ENCODE peak calls at places on chromosomes 11 and 22, in nine cellular contexts. One of them, this sample, is unnamed.

GRCh38 chr22:33917744-33918406 is 2.4 kb downstream of the LARGE1 start:
- DNase-seq in CD4-positive, alpha-beta T cell: no peak
- DNase-seq in MCF 10A: no peak
- DNase-seq in testis: no peak
- DNase-seq in thoracic aorta: no peak
- DNase-seq in upper lobe of right lung: no peak
- DNase-seq in pancreas: no peak
- DNase-seq in endodermal cell: peak; percentile 62
- DNase-seq in progenitor cell of endocrine pancreas: no peak
- DNase-seq in this sample: no peak

GRCh38 chr11:121328967-121329653 is 36.5 kb downstream of the SC5D start:
- DNase-seq in upper lobe of right lung: no peak
- DNase-seq in MCF 10A: no peak
- DNase-seq in CD4-positive, alpha-beta T cell: no peak
- DNase-seq in endodermal cell: no peak
- DNase-seq in progenitor cell of endocrine pancreas: no peak
- DNase-seq in testis: no peak
- DNase-seq in thoracic aorta: no peak
- DNase-seq in pancreas: no peak
- DNase-seq in this sample: no peak

GRCh38 chr11:111372538-111372937 is 6.5 kb downstream of the POU2AF1 start:
- DNase-seq in MCF 10A: no peak
- DNase-seq in progenitor cell of endocrine pancreas: no peak
- DNase-seq in CD4-positive, alpha-beta T cell: no peak
- DNase-seq in endodermal cell: no peak
- DNase-seq in testis: no peak
- DNase-seq in upper lobe of right lung: no peak
- DNase-seq in thoracic aorta: no peak
- DNase-seq in pancreas: no peak
- DNase-seq in this sample: no peak

GRCh38 chr11:63893355-63893754 is 23.6 kb downstream of the RCOR2 start:
- DNase-seq in MCF 10A: no peak
- DNase-seq in pancreas: no peak
- DNase-seq in thoracic aorta: no peak
- DNase-seq in testis: no peak
- DNase-seq in endodermal cell: no peak
- DNase-seq in progenitor cell of endocrine pancreas: no peak
- DNase-seq in CD4-positive, alpha-beta T cell: no peak
- DNase-seq in upper lobe of right lung: no peak
- DNase-seq in this sample: no peak

GRCh38 chr11:115645631-115646271 is 141.5 kb upstream of the CADM1 start:
- DNase-seq in CD4-positive, alpha-beta T cell: no peak
- DNase-seq in upper lobe of right lung: no peak
- DNase-seq in endodermal cell: peak; percentile 96
- DNase-seq in progenitor cell of endocrine pancreas: peak; percentile 30
- DNase-seq in pancreas: no peak
- DNase-seq in MCF 10A: no peak
- DNase-seq in thoracic aorta: no peak
- DNase-seq in testis: peak; percentile 91
- DNase-seq in this sample: no peak

GRCh38 chr11:126190792-126191191 is 20.7 kb downstream of the RPUSD4 start:
- DNase-seq in upper lobe of right lung: no peak
- DNase-seq in endodermal cell: no peak
- DNase-seq in MCF 10A: no peak
- DNase-seq in pancreas: no peak
- DNase-seq in thoracic aorta: no peak
- DNase-seq in progenitor cell of endocrine pancreas: no peak
- DNase-seq in CD4-positive, alpha-beta T cell: no peak
- DNase-seq in testis: no peak
- DNase-seq in this sample: no peak

GRCh38 chr11:120792306-120792705 is 231.6 kb upstream of the TBCEL start:
- DNase-seq in upper lobe of right lung: no peak
- DNase-seq in testis: no peak
- DNase-seq in MCF 10A: no peak
- DNase-seq in pancreas: no peak
- DNase-seq in CD4-positive, alpha-beta T cell: no peak
- DNase-seq in thoracic aorta: no peak
- DNase-seq in endodermal cell: peak; percentile 9
- DNase-seq in progenitor cell of endocrine pancreas: no peak
- DNase-seq in this sample: no peak

GRCh38 chr11:133986545-133986944 is 29.8 kb upstream of the IGSF9B start:
- DNase-seq in endodermal cell: no peak
- DNase-seq in progenitor cell of endocrine pancreas: no peak
- DNase-seq in CD4-positive, alpha-beta T cell: no peak
- DNase-seq in MCF 10A: no peak
- DNase-seq in testis: no peak
- DNase-seq in pancreas: no peak
- DNase-seq in thoracic aorta: no peak
- DNase-seq in upper lobe of right lung: no peak
- DNase-seq in this sample: no peak

GRCh38 chr22:21861856-21862255 is 5.6 kb downstream of the MAPK1 start:
- DNase-seq in thoracic aorta: no peak
- DNase-seq in MCF 10A: peak; percentile 4
- DNase-seq in testis: no peak
- DNase-seq in upper lobe of right lung: no peak
- DNase-seq in progenitor cell of endocrine pancreas: no peak
- DNase-seq in CD4-positive, alpha-beta T cell: no peak
- DNase-seq in pancreas: no peak
- DNase-seq in endodermal cell: no peak
- DNase-seq in this sample: no peak

GRCh38 chr22:21858025-21858764 is 9.2 kb downstream of the MAPK1 start:
- DNase-seq in endodermal cell: no peak
- DNase-seq in progenitor cell of endocrine pancreas: no peak
- DNase-seq in thoracic aorta: no peak
- DNase-seq in CD4-positive, alpha-beta T cell: no peak
- DNase-seq in upper lobe of right lung: no peak
- DNase-seq in MCF 10A: no peak
- DNase-seq in testis: no peak
- DNase-seq in pancreas: no peak
- DNase-seq in this sample: no peak

GRCh38 chr22:21862386-21863242 is 4.8 kb downstream of the MAPK1 start:
- DNase-seq in MCF 10A: no peak
- DNase-seq in progenitor cell of endocrine pancreas: no peak
- DNase-seq in CD4-positive, alpha-beta T cell: no peak
- DNase-seq in thoracic aorta: no peak
- DNase-seq in testis: no peak
- DNase-seq in upper lobe of right lung: no peak
- DNase-seq in pancreas: no peak
- DNase-seq in endodermal cell: no peak
- DNase-seq in this sample: no peak

GRCh38 chr22:21861290-21861848 is 6.1 kb downstream of the MAPK1 start:
- DNase-seq in thoracic aorta: no peak
- DNase-seq in CD4-positive, alpha-beta T cell: no peak
- DNase-seq in testis: no peak
- DNase-seq in endodermal cell: no peak
- DNase-seq in MCF 10A: peak; percentile 15
- DNase-seq in progenitor cell of endocrine pancreas: no peak
- DNase-seq in upper lobe of right lung: no peak
- DNase-seq in pancreas: no peak
- DNase-seq in this sample: no peak

GRCh38 chr22:21860640-21861039 is 6.8 kb downstream of the MAPK1 start:
- DNase-seq in upper lobe of right lung: no peak
- DNase-seq in MCF 10A: no peak
- DNase-seq in testis: no peak
- DNase-seq in thoracic aorta: no peak
- DNase-seq in progenitor cell of endocrine pancreas: no peak
- DNase-seq in endodermal cell: no peak
- DNase-seq in CD4-positive, alpha-beta T cell: no peak
- DNase-seq in pancreas: no peak
- DNase-seq in this sample: no peak
- TF ChIP-seq CTCF in upper lobe of right lung: no peak
- TF ChIP-seq CTCF in MCF 10A: no peak
- TF ChIP-seq CTCF in testis: no peak
- TF ChIP-seq CTCF in thoracic aorta: no peak
- TF ChIP-seq CTCF in progenitor cell of endocrine pancreas: no peak
- TF ChIP-seq CTCF in endodermal cell: no peak
- TF ChIP-seq CTCF in CD4-positive, alpha-beta T cell: no peak
- TF ChIP-seq CTCF in pancreas: no peak
- TF ChIP-seq CTCF in this sample: no peak

DNA sequence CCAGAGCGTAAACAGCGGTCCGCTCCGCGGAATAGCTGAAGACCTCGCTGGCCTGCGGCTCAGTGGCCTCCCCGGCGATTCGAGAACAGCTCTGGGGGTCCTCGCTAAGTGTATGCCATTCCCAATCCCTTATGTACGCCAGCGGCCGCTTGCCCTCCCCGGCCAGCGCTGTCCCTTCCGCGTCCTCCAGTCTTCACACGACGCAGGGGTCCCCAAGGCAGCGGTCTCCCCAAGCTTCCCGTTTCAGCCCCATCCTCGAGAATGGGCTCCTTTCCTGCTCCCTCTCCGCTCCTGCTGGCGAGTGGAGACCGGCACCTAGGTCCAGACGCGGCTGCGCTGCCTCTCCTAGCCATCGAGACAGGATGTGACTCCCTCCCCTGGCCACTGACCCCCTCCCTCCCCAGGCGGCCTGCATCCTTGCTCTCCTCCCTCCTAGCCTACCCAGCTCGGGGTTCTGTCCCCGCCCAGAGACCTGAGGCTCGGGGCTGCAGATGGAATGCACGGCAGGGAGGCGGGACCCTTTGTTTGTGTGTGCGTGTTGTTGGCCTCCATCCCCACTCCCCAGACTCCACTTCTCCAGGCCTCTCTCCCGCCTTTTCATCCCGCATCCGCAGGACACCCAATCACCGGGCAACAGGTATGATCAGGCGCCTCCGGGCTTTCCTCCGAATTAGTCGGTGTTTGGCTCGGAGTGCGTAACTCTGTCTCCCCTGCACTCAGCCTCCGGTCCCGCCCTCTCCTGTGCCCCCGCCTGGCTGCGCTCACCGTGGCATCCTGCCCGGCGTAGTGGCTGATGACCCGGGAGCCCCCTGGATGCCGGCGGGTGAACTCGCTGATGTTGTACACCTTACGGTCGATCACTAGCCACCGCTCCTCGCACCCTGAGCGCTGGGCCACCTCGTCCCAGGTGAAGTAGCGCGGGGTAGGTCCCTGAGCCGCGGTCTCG is 740 bp downstream of the FADS1 start:
- DNase-seq in thoracic aorta: peak; percentile 45
- DNase-seq in pancreas: peak; percentile 59
- DNase-seq in testis: peak; percentile 62
- DNase-seq in upper lobe of right lung: peak; percentile 84
- DNase-seq in MCF 10A: peak; percentile 85
- DNase-seq in progenitor cell of endocrine pancreas: peak; percentile 62
- DNase-seq in CD4-positive, alpha-beta T cell: no peak
- DNase-seq in endodermal cell: peak; percentile 91
- DNase-seq in this sample: peak; percentile 45
- TF ChIP-seq CTCF in thoracic aorta: no peak
- TF ChIP-seq CTCF in pancreas: no peak
- TF ChIP-seq CTCF in testis: no peak
- TF ChIP-seq CTCF in upper lobe of right lung: no peak
- TF ChIP-seq CTCF in MCF 10A: no peak
- TF ChIP-seq CTCF in progenitor cell of endocrine pancreas: no peak
- TF ChIP-seq CTCF in CD4-positive, alpha-beta T cell: no peak
- TF ChIP-seq CTCF in endodermal cell: no peak
- TF ChIP-seq CTCF in this sample: no peak

DNA sequence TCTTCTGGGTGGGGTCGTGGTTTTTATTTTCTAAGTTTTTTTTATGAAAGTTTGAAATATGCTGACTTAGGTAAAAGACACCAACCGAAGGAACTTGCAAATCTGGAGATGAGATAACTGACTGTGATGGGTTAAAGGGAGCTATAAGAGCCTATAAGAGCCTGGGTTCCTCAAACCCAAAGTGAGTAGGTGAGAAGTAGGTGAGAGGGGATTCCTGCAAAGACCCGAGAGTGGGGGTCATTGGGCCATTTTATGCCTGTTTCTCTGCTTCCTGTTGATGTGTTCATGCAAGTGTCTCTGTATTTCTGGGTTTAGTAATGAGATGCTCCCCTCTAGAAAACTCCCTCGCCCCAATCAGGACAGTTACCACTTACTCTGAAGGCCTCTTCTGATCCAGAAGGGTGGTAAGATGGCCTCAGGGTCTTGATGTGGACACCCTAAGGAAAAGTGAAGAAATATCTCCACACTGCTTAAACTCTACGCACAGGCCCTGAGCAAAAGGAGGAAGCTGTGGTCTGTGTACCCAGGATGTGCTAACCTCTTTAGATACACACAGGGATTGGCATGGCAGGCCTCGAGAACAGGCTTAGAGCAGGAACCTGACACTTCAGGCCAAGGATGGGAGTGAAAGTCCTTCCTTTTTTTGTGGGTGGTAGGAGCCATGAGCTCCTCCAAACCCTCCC is 1.8 kb downstream of the FLI1 start:
- DNase-seq in progenitor cell of endocrine pancreas: no peak
- DNase-seq in thoracic aorta: no peak
- DNase-seq in testis: peak; percentile 56
- DNase-seq in MCF 10A: peak; percentile 46
- DNase-seq in CD4-positive, alpha-beta T cell: no peak
- DNase-seq in pancreas: no peak
- DNase-seq in upper lobe of right lung: no peak
- DNase-seq in endodermal cell: peak; percentile 60
- DNase-seq in this sample: no peak
- TF ChIP-seq CTCF in progenitor cell of endocrine pancreas: no peak
- TF ChIP-seq CTCF in thoracic aorta: no peak
- TF ChIP-seq CTCF in testis: no peak
- TF ChIP-seq CTCF in MCF 10A: no peak
- TF ChIP-seq CTCF in CD4-positive, alpha-beta T cell: no peak
- TF ChIP-seq CTCF in pancreas: no peak
- TF ChIP-seq CTCF in upper lobe of right lung: no peak
- TF ChIP-seq CTCF in endodermal cell: no peak
- TF ChIP-seq CTCF in this sample: no peak

GRCh38 chr22:22798716-22799115 is 88.9 kb upstream of the IGLL5 start:
- DNase-seq in pancreas: no peak
- DNase-seq in CD4-positive, alpha-beta T cell: no peak
- DNase-seq in testis: no peak
- DNase-seq in endodermal cell: no peak
- DNase-seq in progenitor cell of endocrine pancreas: no peak
- DNase-seq in thoracic aorta: no peak
- DNase-seq in upper lobe of right lung: no peak
- DNase-seq in MCF 10A: no peak
- DNase-seq in this sample: no peak

GRCh38 chr22:22800716-22801115 is 86.9 kb upstream of the IGLL5 start:
- DNase-seq in testis: no peak
- DNase-seq in progenitor cell of endocrine pancreas: no peak
- DNase-seq in pancreas: no peak
- DNase-seq in thoracic aorta: no peak
- DNase-seq in CD4-positive, alpha-beta T cell: no peak
- DNase-seq in upper lobe of right lung: no peak
- DNase-seq in endodermal cell: no peak
- DNase-seq in MCF 10A: no peak
- DNase-seq in this sample: no peak

GRCh38 chr22:22799561-22799960 is 88.1 kb upstream of the IGLL5 start:
- DNase-seq in MCF 10A: no peak
- DNase-seq in progenitor cell of endocrine pancreas: no peak
- DNase-seq in CD4-positive, alpha-beta T cell: no peak
- DNase-seq in thoracic aorta: no peak
- DNase-seq in pancreas: no peak
- DNase-seq in upper lobe of right lung: no peak
- DNase-seq in endodermal cell: no peak
- DNase-seq in testis: no peak
- DNase-seq in this sample: no peak

GRCh38 chr22:22803285-22803853 is 84.2 kb upstream of the IGLL5 start:
- DNase-seq in thoracic aorta: no peak
- DNase-seq in MCF 10A: no peak
- DNase-seq in CD4-positive, alpha-beta T cell: no peak
- DNase-seq in upper lobe of right lung: no peak
- DNase-seq in endodermal cell: no peak
- DNase-seq in progenitor cell of endocrine pancreas: no peak
- DNase-seq in pancreas: no peak
- DNase-seq in testis: no peak
- DNase-seq in this sample: no peak

DNA sequence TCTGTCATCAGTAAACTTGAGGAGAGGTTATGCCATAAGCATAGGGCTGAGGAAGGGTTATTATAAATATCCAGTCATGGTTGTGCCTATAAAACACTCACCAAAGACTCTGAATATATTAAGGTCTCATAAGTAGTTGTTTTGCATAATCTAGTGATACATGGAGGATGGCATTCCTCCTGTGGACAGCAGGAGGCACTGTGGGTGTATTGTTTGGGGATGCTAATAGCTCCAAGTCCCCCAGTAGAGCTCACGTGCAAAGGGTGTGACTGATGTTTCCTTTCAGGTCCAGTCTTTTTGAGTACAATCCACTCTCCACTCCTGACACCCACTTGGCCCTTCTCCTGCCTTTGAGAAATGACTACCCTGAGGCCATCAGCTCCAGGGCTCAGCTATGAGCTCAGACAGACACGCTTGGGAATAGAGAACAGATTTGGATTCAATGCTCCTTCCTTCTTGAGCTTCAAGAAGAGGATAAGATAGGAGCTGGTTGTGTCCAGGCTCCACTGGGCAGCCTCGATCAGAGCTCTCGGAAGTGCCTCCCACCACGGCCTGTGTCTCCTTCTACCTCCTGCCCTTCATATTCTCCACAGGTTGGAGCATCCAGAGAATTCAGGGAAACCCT is 85.2 kb upstream of the IGLL5 start:
- DNase-seq in pancreas: no peak
- DNase-seq in thoracic aorta: no peak
- DNase-seq in progenitor cell of endocrine pancreas: no peak
- DNase-seq in MCF 10A: no peak
- DNase-seq in CD4-positive, alpha-beta T cell: no peak
- DNase-seq in endodermal cell: no peak
- DNase-seq in testis: no peak
- DNase-seq in upper lobe of right lung: no peak
- DNase-seq in this sample: no peak
- TF ChIP-seq CTCF in pancreas: no peak
- TF ChIP-seq CTCF in thoracic aorta: no peak
- TF ChIP-seq CTCF in progenitor cell of endocrine pancreas: peak; percentile 22
- TF ChIP-seq CTCF in MCF 10A: peak; percentile 9
- TF ChIP-seq CTCF in CD4-positive, alpha-beta T cell: peak; percentile 83
- TF ChIP-seq CTCF in endodermal cell: peak; percentile 69
- TF ChIP-seq CTCF in testis: no peak
- TF ChIP-seq CTCF in upper lobe of right lung: peak; percentile 22
- TF ChIP-seq CTCF in this sample: no peak

This sample was measured in mesothelial cell of epicardium.